ENCODE peak calls at places on chromosomes 4 and X, in five cellular contexts. T, D, F, R and E are unnamed samples.

GRCh38 chr4:159705334-159705733 is 602.5 kb downstream of the RAPGEF2 start:
- DNase-seq in T (no peak), R (no peak), F (no peak), D (no peak), E (no peak)

GRCh38 chrX:101550825-101551767 is 749 bp downstream of the ARMCX1 start:
- DNase-seq in D (peak), F (peak), R (peak), T (peak), E (peak)

GRCh38 chr4:65918872-65919271 is 248.6 kb upstream of the EPHA5 start:
- DNase-seq in F (no peak), R (no peak), D (no peak), T (no peak), E (no peak)

GRCh38 chr4:110654254-110654635 is 31.4 kb upstream of the PITX2 start:
- DNase-seq in D (no peak), R (no peak), T (no peak), F (no peak), E (no peak)

GRCh38 chr4:87058272-87059073 is 123.7 kb downstream of the AFF1 start:
- DNase-seq in F (peak), D (no peak), R (peak), T (no peak), E (peak)

GRCh38 chrX:38304010-38304409 is 23.3 kb downstream of the RPGR start:
- DNase-seq in D (no peak), T (peak), R (no peak), F (peak), E (no peak)

GRCh38 chr4:17587094-17587822 is 10.3 kb downstream of the LAP3 start:
- DNase-seq in R (no peak), T (no peak), F (no peak), D (no peak), E (no peak)

GRCh38 chr4:174340714-174341113 is 57.0 kb downstream of the CEP44 start:
- DNase-seq in F (no peak), D (no peak), T (no peak), R (no peak), E (no peak)

GRCh38 chr4:126647756-126648396 is 984.9 kb upstream of the INTU start:
- DNase-seq in R (no peak), D (no peak), T (peak), F (no peak), E (no peak)

GRCh38 chr4:150283689-150284088 is 205.4 kb downstream of the DCLK2 start:
- DNase-seq in D (no peak), R (peak), T (peak), F (no peak), E (no peak)